ENCODE peak calls at places on chromosomes 12 and 14, in four cellular contexts. Z is B cell, E is colonic mucosa, P is adrenal gland. O is an unnamed sample.

GRCh38 chr14:106318700-106319099 is 792.3 kb downstream of the TMEM121 start:
- DNase-seq in P (peak), E (no peak), Z (no peak), O (no peak)

GRCh38 chr14:100067481-100067880 is 2.3 kb downstream of the EVL start:
- DNase-seq in P (no peak), E (no peak), Z (no peak), O (no peak)

GRCh38 chr12:7060353-7060954 is at the start of gene C1S:
- DNase-seq in Z (no peak), E (peak), P (peak), O (peak)

GRCh38 chr14:105401699-105402098 is 3.4 kb downstream of the TEX22 start:
- DNase-seq in Z (no peak), P (no peak), E (no peak), O (no peak)

GRCh38 chr14:43540948-43541347 is 966.1 kb downstream of the FSCB start:
- DNase-seq in P (no peak), E (no peak), Z (no peak), O (no peak)

GRCh38 chr12:1972856-1973317 is 31.4 kb downstream of the DCP1B start:
- DNase-seq in Z (no peak), E (no peak), P (no peak), O (no peak)

GRCh38 chr14:74905595-74906142 is 17.4 kb downstream of the RPS6KL1 start:
- DNase-seq in P (peak), E (peak), Z (peak), O (peak)

GRCh38 chr12:3225796-3226180 is 148.6 kb downstream of the TSPAN9 start:
- DNase-seq in E (no peak), Z (no peak), P (no peak), O (no peak)

GRCh38 chr14:67524152-67524963 is 8.7 kb upstream of the PLEKHH1 start:
- DNase-seq in P (no peak), E (peak), Z (no peak), O (peak)

GRCh38 chr14:44168566-44168965 is 338.5 kb downstream of the FSCB start:
- DNase-seq in P (no peak), Z (no peak), E (no peak), O (no peak)

GRCh38 chr14:74896400-74896799 is 14.7 kb downstream of the DLST start:
- DNase-seq in E (no peak), Z (no peak), P (peak), O (no peak)

GRCh38 chr12:51751657-51752056 is 96.9 kb downstream of the FIGNL2 start:
- DNase-seq in E (no peak), Z (no peak), P (peak), O (no peak)

GRCh38 chr14:21911877-21912276 is 238.3 kb upstream of the OR4E1 start:
- DNase-seq in Z (no peak), P (no peak), E (no peak), O (no peak)

GRCh38 chr14:69285661-69286255 is 25.8 kb downstream of the GALNT16 start:
- DNase-seq in Z (no peak), P (no peak), E (no peak), O (no peak)

GRCh38 chr12:71447691-71448660 is 8.4 kb downstream of the LGR5 start:
- DNase-seq in P (no peak), E (no peak), Z (no peak), O (no peak)

GRCh38 chr12:121713257-121714155 is 954 bp downstream of the TMEM120B start:
- DNase-seq in Z (no peak), P (peak), E (peak), O (no peak)

GRCh38 chr14:32300146-32300545 is 29.0 kb upstream of the AKAP6 start:
- DNase-seq in Z (no peak), E (no peak), P (no peak), O (no peak)

GRCh38 chr12:131436922-131437705 is 273.8 kb upstream of the SFSWAP start:
- DNase-seq in E (no peak), P (no peak), Z (no peak), O (no peak)

GRCh38 chr14:24331731-24332093 is 3.2 kb downstream of the ADCY4 start:
- DNase-seq in Z (no peak), E (no peak), P (no peak), O (no peak)

GRCh38 chr12:116591608-116592115 is 32.5 kb downstream of the MAP1LC3B2 start:
- DNase-seq in P (no peak), Z (no peak), E (no peak), O (no peak)

GRCh38 chr14:45091696-45092095 is 7.8 kb downstream of the PRPF39 start:
- DNase-seq in P (no peak), E (no peak), Z (no peak), O (no peak)

GRCh38 chr12:53124352-53124723 is 21.1 kb downstream of the SOAT2 start:
- DNase-seq in Z (no peak), E (no peak), P (no peak), O (no peak)

GRCh38 chr12:49543914-49544815 is 5.3 kb downstream of the KCNH3 start:
- DNase-seq in E (no peak), P (no peak), Z (no peak), O (no peak)

GRCh38 chr12:66351301-66351700 is 49.0 kb downstream of the HELB start:
- DNase-seq in E (no peak), P (no peak), Z (no peak), O (no peak)

GRCh38 chr12:66352899-66353298 is 50.6 kb downstream of the HELB start:
- DNase-seq in P (no peak), Z (no peak), E (no peak), O (no peak)

GRCh38 chr12:66354291-66354690 is 52.0 kb downstream of the HELB start:
- DNase-seq in Z (no peak), E (no peak), P (no peak), O (no peak)

DNA sequence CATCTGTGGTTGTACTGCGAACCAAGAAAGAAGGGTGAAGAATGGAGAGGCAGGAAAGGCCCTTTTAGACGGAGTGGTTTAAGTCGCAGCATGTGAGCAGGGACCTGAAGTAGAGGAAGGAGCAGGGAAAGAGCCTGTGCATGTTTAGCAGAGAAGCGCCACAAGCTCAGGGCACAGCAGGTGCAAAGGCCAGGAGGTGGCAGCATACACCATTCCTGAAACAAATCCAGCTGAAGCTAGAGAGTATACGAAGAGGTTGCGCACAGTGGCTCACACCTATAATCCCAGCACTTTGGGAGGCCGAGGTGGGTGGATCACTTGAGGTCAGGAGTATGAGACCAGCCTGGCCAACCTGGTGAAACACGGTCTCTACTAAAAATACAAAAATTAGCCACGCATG is 49.9 kb downstream of the HELB start:
- DNase-seq in E (peak), Z (no peak), P (peak), O (peak)
- TF ChIP-seq CTCF in E (no peak), Z (peak), P (no peak), O (peak)

GRCh38 chr12:118107694-118108093 is 3.9 kb upstream of the VSIG10 start:
- DNase-seq in Z (no peak), E (no peak), P (no peak), O (no peak)
- TF ChIP-seq CTCF in Z (no peak), E (no peak), P (no peak), O (no peak)

DNA sequence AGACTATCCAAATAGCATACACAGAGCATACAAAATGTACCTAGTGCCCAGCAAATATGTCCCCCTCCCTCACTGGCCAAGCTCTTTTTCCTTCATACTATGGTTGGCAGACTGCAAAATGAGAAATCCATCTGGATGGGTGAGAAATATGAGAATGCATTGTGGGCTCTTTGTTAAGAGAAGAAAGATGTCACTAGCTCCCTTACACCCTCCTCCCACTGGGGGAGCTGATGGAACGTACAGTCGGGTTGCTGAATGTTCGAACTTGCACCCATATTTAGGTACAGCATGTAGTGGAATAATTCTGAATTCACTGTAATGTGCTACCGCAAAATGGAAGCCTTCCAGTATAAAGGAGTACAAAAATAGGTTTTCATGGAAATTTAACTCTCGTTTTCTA is 377.5 kb downstream of the GRIN2B start:
- DNase-seq in P (no peak), Z (no peak), E (no peak), O (no peak)
- TF ChIP-seq CTCF in P (no peak), Z (no peak), E (no peak), O (no peak)

GRCh38 chr14:86221755-86222154 is 691.8 kb downstream of the FLRT2 start:
- DNase-seq in E (no peak), P (no peak), Z (no peak), O (no peak)

GRCh38 chr14:86221000-86221399 is 691.1 kb downstream of the FLRT2 start:
- DNase-seq in E (no peak), P (no peak), Z (no peak), O (no peak)

GRCh38 chr14:86217523-86217922 is 687.6 kb downstream of the FLRT2 start:
- DNase-seq in Z (no peak), E (no peak), P (no peak), O (no peak)
- TF ChIP-seq CTCF in Z (no peak), E (no peak), P (no peak), O (no peak)

GRCh38 chr12:68786929-68787328 is 21.0 kb upstream of the MDM2 start:
- DNase-seq in Z (no peak), E (no peak), P (no peak), O (no peak)
- TF ChIP-seq CTCF in Z (no peak), E (no peak), P (no peak), O (no peak)

DNA sequence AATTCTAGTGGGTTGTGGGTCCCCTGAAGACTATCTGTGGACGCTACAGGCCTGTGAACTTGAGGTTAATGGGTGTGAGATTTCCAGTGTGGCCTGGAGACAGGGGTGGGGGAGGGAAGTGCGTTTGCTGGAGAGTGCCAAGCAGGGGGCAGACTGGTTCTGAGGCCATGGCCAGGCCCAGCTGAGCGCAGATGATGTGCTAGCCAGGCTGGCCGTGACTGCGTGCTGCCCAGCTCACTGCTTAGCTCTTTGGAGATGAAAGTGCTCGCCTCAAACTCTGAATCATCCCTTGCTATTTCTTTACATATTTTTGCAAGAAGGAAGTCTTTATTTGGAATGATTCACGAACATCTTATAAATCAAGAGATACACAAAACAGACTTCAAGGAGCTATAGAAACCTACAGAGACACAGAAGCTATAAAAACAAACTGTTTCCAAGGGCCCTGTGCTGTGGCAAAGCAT is 75.3 kb upstream of the PLEKHG3 start:
- DNase-seq in P (no peak), E (no peak), Z (no peak), O (no peak)
- TF ChIP-seq CTCF in P (no peak), E (no peak), Z (no peak), O (no peak)

GRCh38 chr12:28539691-28540323 is 349.6 kb downstream of the CCDC91 start:
- DNase-seq in E (no peak), Z (no peak), P (no peak), O (no peak)

GRCh38 chr12:28535216-28535615 is 345.0 kb downstream of the CCDC91 start:
- DNase-seq in P (no peak), E (no peak), Z (no peak), O (no peak)

GRCh38 chr12:28537474-28537873 is 347.2 kb downstream of the CCDC91 start:
- DNase-seq in E (no peak), P (no peak), Z (no peak), O (no peak)

GRCh38 chr12:28540324-28540714 is 350.1 kb downstream of the CCDC91 start:
- DNase-seq in E (no peak), Z (no peak), P (no peak), O (no peak)

DNA sequence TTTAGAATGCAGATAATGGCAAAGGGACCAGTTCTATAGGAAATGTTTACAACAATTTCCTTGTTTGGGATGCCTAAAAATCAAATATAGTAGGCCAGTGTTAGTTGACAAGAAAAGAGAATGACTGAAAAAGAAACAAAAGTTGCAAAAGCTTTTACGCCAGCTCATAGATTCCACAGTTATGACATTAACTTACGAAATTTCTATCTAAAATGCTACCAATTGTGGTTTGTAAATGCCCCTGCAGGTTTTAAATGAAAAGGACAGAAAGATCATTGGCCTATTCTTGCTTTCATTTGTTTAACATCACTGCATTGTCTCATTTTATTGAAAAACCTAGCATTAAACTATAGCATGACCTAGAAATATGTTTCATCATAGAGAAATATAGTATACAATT is 345.8 kb downstream of the CCDC91 start:
- DNase-seq in Z (no peak), E (no peak), P (no peak), O (no peak)
- TF ChIP-seq CTCF in Z (no peak), E (no peak), P (no peak), O (no peak)

O was measured in Calu3.